ENCODE peak calls at places on chromosomes 13 and 19, in four cellular contexts. O, U, W and V are unnamed samples.

GRCh38 chr19:17889609-17890214 is 18.0 kb downstream of the SLC5A5 start:
- DNase-seq in O (no peak), U (no peak), W (no peak), V (peak; percentile 67)

GRCh38 chr19:44741841-44742352 is 6.6 kb upstream of the BCL3 start:
- DNase-seq in O (no peak), U (peak; percentile 77), W (no peak), V (peak; percentile 94)

GRCh38 chr19:4866595-4867424 is 657 bp downstream of the PLIN3 start:
- DNase-seq in O (no peak), U (no peak), W (peak; percentile 59), V (peak; percentile 42)

GRCh38 chr13:25727250-25727649 is 324.6 kb downstream of the SHISA2 start:
- DNase-seq in O (no peak), U (no peak), W (no peak), V (no peak)

GRCh38 chr13:79212064-79212619 is 193.9 kb downstream of the RBM26 start:
- DNase-seq in O (no peak), U (no peak), W (no peak), V (no peak)

GRCh38 chr19:13150919-13151604 is 851 bp downstream of the IER2 start:
- DNase-seq in O (no peak), U (no peak), W (peak; percentile 39), V (no peak)

GRCh38 chr19:39416626-39417120 is 4.2 kb downstream of the PLEKHG2 start:
- DNase-seq in O (no peak), U (no peak), W (no peak), V (no peak)

GRCh38 chr19:35959040-35959967 is 23.1 kb downstream of the LRFN3 start:
- DNase-seq in O (no peak), U (peak; percentile 77), W (peak; percentile 77), V (no peak)

GRCh38 chr19:31610036-31610435 is 260.8 kb upstream of the TSHZ3 start:
- DNase-seq in O (no peak), U (no peak), W (no peak), V (no peak)

GRCh38 chr19:56720281-56720680 is 48.7 kb upstream of the ZNF835 start:
- DNase-seq in O (no peak), U (peak; percentile 47), W (no peak), V (no peak)

GRCh38 chr13:75621147-75621546 is 15.0 kb upstream of the LMO7 start:
- DNase-seq in O (no peak), U (no peak), W (no peak), V (no peak)

GRCh38 chr19:609001-609340 is 19.3 kb downstream of the HCN2 start:
- DNase-seq in O (no peak), U (peak; percentile 67), W (no peak), V (no peak)

GRCh38 chr13:22482496-22483000 is 698.2 kb upstream of the SGCG start:
- DNase-seq in O (no peak), U (no peak), W (no peak), V (no peak)

GRCh38 chr13:86383151-86383550 is 583.9 kb upstream of the SLITRK6 start:
- DNase-seq in O (no peak), U (no peak), W (no peak), V (no peak)

GRCh38 chr13:35814573-35814972 is 316.6 kb downstream of the DCLK1 start:
- DNase-seq in O (no peak), U (no peak), W (no peak), V (no peak)

GRCh38 chr13:28494537-28494860 is 429 bp downstream of the FLT1 start:
- DNase-seq in O (no peak), U (no peak), W (peak; percentile 6), V (no peak)

GRCh38 chr13:33307820-33308219 is 22.3 kb upstream of the STARD13 start:
- DNase-seq in O (no peak), U (no peak), W (no peak), V (no peak)

GRCh38 chr19:54095136-54095858 is 5.3 kb downstream of the OSCAR start:
- DNase-seq in O (no peak), U (no peak), W (no peak), V (no peak)

GRCh38 chr13:33236021-33236420 is 49.5 kb downstream of the STARD13 start:
- DNase-seq in O (no peak), U (no peak), W (no peak), V (peak; percentile 54)

GRCh38 chr19:32677657-32678056 is 2.0 kb downstream of the RGS9BP start:
- DNase-seq in O (no peak), U (no peak), W (no peak), V (no peak)

GRCh38 chr19:18478545-18479311 is 40.8 kb upstream of the ISYNA1 start:
- DNase-seq in O (no peak), U (peak; percentile 65), W (peak; percentile 80), V (peak; percentile 91)

GRCh38 chr13:73578251-73578875 is 519.6 kb downstream of the KLF5 start:
- DNase-seq in O (no peak), U (no peak), W (no peak), V (no peak)